ENCODE peak calls at places on chromosomes 1 and 21, in eight cellular contexts. H is body of pancreas, M is tibial artery, O is iPS DF 6.9, K is neuronal stem cell, I is WERI-Rb-1, F is substantia nigra, L is transverse colon. Y is an unnamed sample.

GRCh38 chr1:187631381-187631675 is 802.6 kb downstream of the PLA2G4A start:
- DNase-seq in F (no peak), O (no peak), M (no peak), I (no peak), K (no peak), L (no peak), H (no peak), Y (no peak)

GRCh38 chr1:92876351-92876750 is 44.5 kb downstream of the RPL5 start:
- DNase-seq in I (no peak), K (no peak), O (no peak), L (no peak), F (no peak), M (no peak), H (no peak), Y (no peak)

GRCh38 chr1:58047265-58047858 is 499.2 kb downstream of the OMA1 start:
- DNase-seq in H (no peak), O (no peak), M (no peak), F (no peak), L (peak), K (no peak), I (peak), Y (no peak)

GRCh38 chr1:240575976-240576666 is 35.8 kb downstream of the GREM2 start:
- DNase-seq in M (peak), F (no peak), L (no peak), O (no peak), H (no peak), K (no peak), I (peak), Y (no peak)

GRCh38 chr1:116123837-116124533 is 12.8 kb downstream of the MAB21L3 start:
- DNase-seq in L (peak), F (no peak), O (no peak), H (no peak), M (no peak), I (no peak), K (no peak), Y (no peak)

GRCh38 chr1:29648798-29649374 is 412.6 kb downstream of the PTPRU start:
- DNase-seq in F (no peak), I (no peak), L (no peak), H (no peak), O (no peak), K (no peak), M (no peak), Y (no peak)

GRCh38 chr1:224113005-224113404 is 906 bp upstream of the FBXO28 start:
- DNase-seq in H (no peak), K (no peak), L (no peak), M (no peak), F (no peak), O (no peak), I (no peak), Y (no peak)

GRCh38 chr21:45941338-45941710 is 40.2 kb upstream of the COL6A1 start:
- DNase-seq in M (no peak), L (no peak), O (no peak), H (no peak), K (no peak), F (no peak), I (no peak), Y (no peak)

GRCh38 chr1:53654216-53655210 is 84.5 kb downstream of the GLIS1 start:
- DNase-seq in M (no peak), L (no peak), F (no peak), I (no peak), K (no peak), O (no peak), H (no peak), Y (no peak)

GRCh38 chr1:214429951-214430742 is 121.3 kb downstream of the PTPN14 start:
- DNase-seq in L (no peak), H (no peak), K (no peak), M (no peak), O (no peak), F (no peak), I (no peak), Y (no peak)

GRCh38 chr1:174519845-174520244 is 72.1 kb downstream of the GPR52 start:
- DNase-seq in H (no peak), M (no peak), I (no peak), O (no peak), L (no peak), K (no peak), F (no peak), Y (no peak)

GRCh38 chr1:233294991-233295774 is at the start of gene PCNX2:
- DNase-seq in K (peak), L (peak), M (peak), O (peak), H (peak), I (peak), F (peak), Y (no peak)

GRCh38 chr21:46065215-46065992 is 32.5 kb upstream of the COL6A2 start:
- DNase-seq in M (peak), I (no peak), H (no peak), K (no peak), F (no peak), L (peak), O (no peak), Y (no peak)

GRCh38 chr21:41207401-41208388 is 39.7 kb downstream of the BACE2 start:
- DNase-seq in O (no peak), K (no peak), I (no peak), M (peak), L (peak), F (peak), H (peak), Y (no peak)

GRCh38 chr1:40820251-40820797 is 36.7 kb downstream of the KCNQ4 start:
- DNase-seq in M (peak), L (no peak), O (no peak), K (no peak), H (no peak), I (no peak), F (peak), Y (no peak)

GRCh38 chr1:164651378-164651951 is 92.5 kb downstream of the PBX1 start:
- DNase-seq in I (no peak), K (no peak), M (peak), H (peak), F (no peak), L (peak), O (no peak), Y (no peak)

GRCh38 chr1:234608720-234609527 is 1.1 kb downstream of the IRF2BP2 start:
- DNase-seq in O (no peak), L (peak), K (peak), I (no peak), F (no peak), H (peak), M (no peak), Y (no peak)

GRCh38 chr1:34924759-34925555 is 4.5 kb downstream of the DLGAP3 start:
- DNase-seq in F (peak), O (no peak), K (peak), M (peak), I (no peak), H (peak), L (peak), Y (no peak)

GRCh38 chr1:3727042-3727824 is 25.0 kb upstream of the CCDC27 start:
- DNase-seq in O (no peak), I (no peak), H (no peak), M (no peak), K (no peak), F (peak), L (no peak), Y (no peak)

GRCh38 chr1:203480525-203481084 is 5.0 kb downstream of the PRELP start:
- DNase-seq in O (no peak), F (no peak), M (peak), I (peak), H (peak), L (peak), K (no peak), Y (no peak)

GRCh38 chr1:196090226-196090625 is 518.0 kb downstream of the KCNT2 start:
- DNase-seq in L (no peak), O (no peak), I (no peak), H (no peak), F (no peak), K (no peak), M (no peak), Y (no peak)

GRCh38 chr1:230157409-230158390 is 90.7 kb downstream of the GALNT2 start:
- DNase-seq in M (no peak), H (peak), O (no peak), I (no peak), L (no peak), K (no peak), F (no peak), Y (no peak)

GRCh38 chr1:147579532-147580199 is 38.4 kb downstream of the BCL9 start:
- DNase-seq in M (no peak), I (no peak), K (no peak), O (no peak), F (no peak), H (peak), L (peak), Y (peak)

GRCh38 chr1:31556481-31557006 is 19.8 kb upstream of the TINAGL1 start:
- DNase-seq in H (no peak), L (no peak), O (no peak), I (no peak), M (no peak), K (no peak), F (no peak), Y (no peak)

GRCh38 chr1:31564606-31564989 is 11.7 kb upstream of the TINAGL1 start:
- DNase-seq in L (no peak), F (no peak), M (no peak), I (no peak), O (no peak), K (no peak), H (no peak), Y (no peak)

GRCh38 chr1:31562707-31563360 is 13.5 kb upstream of the TINAGL1 start:
- DNase-seq in I (no peak), M (no peak), L (no peak), F (no peak), K (no peak), O (no peak), H (no peak), Y (no peak)

GRCh38 chr1:31559715-31560114 is 16.6 kb upstream of the TINAGL1 start:
- DNase-seq in L (no peak), O (no peak), I (no peak), H (no peak), K (no peak), F (no peak), M (no peak), Y (no peak)

GRCh38 chr1:31560394-31560793 is 15.9 kb upstream of the TINAGL1 start:
- DNase-seq in L (no peak), F (no peak), H (no peak), O (no peak), K (no peak), I (no peak), M (no peak), Y (no peak)
- H3K27ac ChIP-seq in L (no peak), F (no peak), H (no peak), O (no peak), K (no peak), I (no peak), M (no peak), Y (no peak)

GRCh38 chr1:242739246-242739645 is 214.7 kb upstream of the PLD5 start:
- DNase-seq in L (no peak), K (no peak), F (no peak), H (no peak), O (no peak), M (no peak), I (no peak), Y (no peak)

GRCh38 chr1:242743983-242744780 is 219.7 kb upstream of the PLD5 start:
- DNase-seq in H (no peak), O (no peak), L (no peak), M (no peak), F (no peak), K (no peak), I (no peak), Y (no peak)

GRCh38 chr1:242747233-242747632 is 222.7 kb upstream of the PLD5 start:
- DNase-seq in L (no peak), K (no peak), O (no peak), F (no peak), I (no peak), M (no peak), H (no peak), Y (no peak)

GRCh38 chr1:242745079-242745478 is 220.6 kb upstream of the PLD5 start:
- DNase-seq in I (no peak), K (no peak), F (no peak), L (no peak), M (no peak), O (no peak), H (no peak), Y (no peak)
- H3K27ac ChIP-seq in I (no peak), K (no peak), F (no peak), L (no peak), M (no peak), O (no peak), H (no peak), Y (no peak)

DNA sequence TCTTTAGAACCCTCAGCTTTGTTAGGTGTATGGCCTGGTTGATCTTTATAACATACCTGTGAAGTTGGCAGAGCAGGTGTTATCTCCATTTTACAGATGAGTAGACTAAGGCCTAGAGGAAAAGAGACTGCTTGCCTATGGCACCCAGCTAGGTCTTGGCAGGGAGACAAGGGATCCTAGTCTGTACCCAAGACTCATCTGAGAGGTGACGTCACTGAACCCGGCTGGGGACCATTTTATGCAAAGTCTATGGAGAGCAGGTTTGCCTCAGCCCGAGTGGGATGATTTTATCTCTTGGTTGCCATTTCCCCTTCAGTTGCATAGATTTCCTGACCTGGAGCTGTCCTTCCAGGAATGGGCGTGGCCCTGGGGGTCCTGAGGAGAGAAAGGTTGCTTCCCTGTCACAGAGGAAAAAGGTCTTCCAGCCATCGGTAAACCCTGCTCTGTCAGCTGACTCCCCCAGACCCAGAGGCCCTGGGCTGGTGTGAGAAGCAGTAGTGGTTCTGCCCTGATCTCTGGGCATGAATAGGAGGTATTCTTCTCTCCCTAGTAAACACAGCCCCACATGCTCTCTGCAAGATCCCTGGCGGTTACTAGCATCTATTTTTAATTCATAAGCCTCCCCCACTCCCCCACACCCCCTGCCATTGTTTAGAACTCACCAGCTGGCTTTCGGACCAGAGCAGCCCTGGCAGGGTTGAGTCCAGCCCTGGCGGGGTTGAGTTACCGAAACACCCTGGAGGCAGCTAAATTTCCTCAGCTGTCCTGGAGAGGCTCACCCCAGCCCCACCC is 19.6 kb downstream of the TMCC2 start:
- DNase-seq in F (peak), I (peak), L (no peak), H (no peak), M (peak), O (no peak), K (no peak), Y (no peak)
- H3K27ac ChIP-seq in F (peak), I (peak), L (peak), H (no peak), M (peak), O (no peak), K (no peak), Y (no peak)

GRCh38 chr21:28867401-28867800 is 125.3 kb downstream of the LTN1 start:
- DNase-seq in I (no peak), L (no peak), O (no peak), H (no peak), M (no peak), K (no peak), F (no peak), Y (no peak)
- H3K27ac ChIP-seq in I (no peak), L (no peak), O (no peak), H (no peak), M (no peak), K (no peak), F (no peak), Y (no peak)

GRCh38 chr1:155079210-155079486 is 511 bp downstream of the EFNA3 start:
- DNase-seq in L (no peak), H (no peak), O (no peak), K (no peak), F (no peak), M (no peak), I (no peak), Y (no peak)

GRCh38 chr1:155077346-155077745 is 1.3 kb upstream of the EFNA3 start:
- DNase-seq in F (no peak), L (no peak), M (no peak), H (no peak), I (no peak), O (no peak), K (no peak), Y (no peak)

GRCh38 chr1:155079487-155080249 is 1.0 kb downstream of the EFNA3 start:
- DNase-seq in L (peak), H (no peak), K (no peak), M (no peak), F (no peak), I (peak), O (no peak), Y (no peak)

GRCh38 chr1:155077758-155078495 is 710 bp upstream of the EFNA3 start:
- DNase-seq in F (no peak), H (no peak), L (peak), I (peak), M (no peak), K (no peak), O (no peak), Y (no peak)

DNA sequence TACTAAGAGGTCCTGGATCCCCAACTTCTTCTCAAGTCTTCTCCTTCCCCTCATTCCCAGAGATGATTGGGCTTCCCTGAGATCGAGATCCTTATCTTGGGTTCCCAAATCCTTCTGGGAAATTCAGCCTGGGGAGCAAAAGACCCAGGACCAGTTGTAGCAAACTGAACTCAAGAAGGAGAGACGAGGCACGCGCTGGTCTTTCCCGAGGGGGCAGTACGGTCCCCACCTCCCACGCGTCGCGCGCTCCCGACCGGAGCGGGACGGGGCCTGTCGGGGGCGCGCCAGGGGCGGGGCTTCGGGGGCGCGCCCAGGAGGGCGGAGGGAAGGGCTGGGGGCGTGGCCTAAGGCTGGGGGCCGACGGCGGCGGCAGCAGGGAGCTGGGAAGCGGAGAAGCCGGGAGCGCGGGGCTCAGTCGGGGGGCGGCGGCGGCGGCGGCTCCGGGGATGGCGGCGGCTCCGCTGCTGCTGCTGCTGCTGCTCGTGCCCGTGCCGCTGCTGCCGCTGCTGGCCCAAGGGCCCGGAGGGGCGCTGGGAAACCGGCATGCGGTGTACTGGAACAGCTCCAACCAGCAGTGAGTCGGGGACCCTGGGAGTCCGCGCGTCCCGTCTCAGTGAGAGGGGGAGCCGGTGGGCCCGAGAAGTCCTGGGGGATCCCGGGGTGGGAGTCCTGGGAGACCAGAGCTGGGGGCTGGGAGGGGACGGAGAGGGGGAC is at the start of gene EFNA3:
- DNase-seq in L (peak), O (no peak), I (peak), F (peak), M (no peak), K (peak), H (peak), Y (no peak)
- H3K27ac ChIP-seq in L (peak), O (no peak), I (peak), F (no peak), M (no peak), K (no peak), H (no peak), Y (no peak)

DNA sequence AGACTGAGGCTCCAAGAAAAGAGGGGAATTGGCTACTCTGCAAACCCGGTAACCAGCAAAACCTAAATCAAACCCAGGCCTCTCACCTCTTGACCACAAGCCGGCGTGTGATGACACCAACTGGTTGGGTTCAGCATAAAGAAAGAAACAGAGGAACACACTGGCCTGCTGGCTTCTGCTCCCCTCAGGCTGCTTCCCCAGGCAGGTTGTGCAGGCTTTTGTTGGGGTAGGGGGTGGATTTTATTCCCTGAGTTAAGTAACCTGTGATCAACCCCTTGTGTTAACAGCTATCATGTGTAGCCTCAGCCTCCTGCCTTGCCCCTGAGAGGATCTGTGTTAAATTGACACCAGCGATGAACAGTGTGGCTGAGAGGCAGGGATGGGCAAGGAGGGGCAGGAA is 111.6 kb upstream of the ZBTB40 start:
- DNase-seq in H (no peak), L (no peak), K (no peak), M (no peak), O (no peak), F (no peak), I (no peak), Y (no peak)
- H3K27ac ChIP-seq in H (no peak), L (no peak), K (no peak), M (no peak), O (no peak), F (no peak), I (no peak), Y (no peak)

GRCh38 chr1:207024202-207025143 is 8.1 kb downstream of the C1orf116 start:
- DNase-seq in O (no peak), F (no peak), L (no peak), I (no peak), K (no peak), H (no peak), M (no peak), Y (no peak)
- H3K27ac ChIP-seq in O (no peak), F (no peak), L (no peak), I (no peak), K (no peak), H (peak), M (peak), Y (no peak)

DNA sequence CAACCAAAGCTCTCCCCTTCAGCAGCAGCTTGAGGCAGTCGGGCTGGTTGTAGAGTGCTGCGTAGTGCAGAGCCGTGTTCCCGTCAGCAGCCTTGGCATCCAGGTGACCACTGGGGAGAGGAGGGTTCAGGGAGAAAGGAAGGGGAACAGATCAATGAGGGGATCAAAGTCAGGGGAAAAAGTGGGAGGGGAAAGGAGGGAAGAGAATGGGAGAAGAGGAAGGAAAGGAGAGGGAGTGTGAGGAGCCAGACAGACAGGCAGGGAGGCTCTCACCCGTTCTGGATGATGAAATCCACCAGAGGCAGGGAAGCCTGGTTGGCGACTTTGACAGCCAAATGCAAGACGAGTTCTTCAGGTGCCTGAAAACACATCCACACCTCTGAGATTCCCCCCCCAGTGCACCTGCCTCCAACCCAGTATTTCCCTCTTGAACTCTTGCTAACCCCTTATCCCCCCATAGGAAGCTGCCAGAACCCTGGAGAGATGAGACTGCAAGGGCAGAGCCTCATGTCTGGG is 9.8 kb upstream of the TCEA3 start:
- DNase-seq in L (no peak), K (no peak), H (no peak), O (no peak), F (no peak), M (no peak), I (no peak), Y (no peak)
- H3K27ac ChIP-seq in L (no peak), K (no peak), H (no peak), O (no peak), F (no peak), M (no peak), I (no peak), Y (no peak)

Y was measured in SK-N-MC.